ENCODE peak calls at places on chromosomes 1 and 21, in eight cellular contexts. X, E, A, B, H, S, K and F are unnamed samples.

GRCh38 chr1:214857716-214858115 is 224.8 kb upstream of the KCNK2 start:
- DNase-seq in E (no peak), X (no peak), K (no peak), H (no peak), B (no peak), S (no peak), A (no peak), F (no peak)

GRCh38 chr1:12769976-12770505 is 3.5 kb upstream of the PRAMEF12 start:
- DNase-seq in B (no peak), A (no peak), S (no peak), K (no peak), E (no peak), X (no peak), H (no peak), F (no peak)

GRCh38 chr1:182909578-182909977 is 43.4 kb downstream of the SHCBP1L start:
- DNase-seq in X (no peak), B (no peak), A (no peak), S (no peak), H (no peak), K (no peak), E (no peak), F (no peak)

GRCh38 chr1:17520041-17520440 is 19.5 kb upstream of the ARHGEF10L start:
- DNase-seq in B (peak; percentile 92), A (peak; percentile 83), K (no peak), S (no peak), H (peak; percentile 90), E (no peak), X (no peak), F (no peak)

GRCh38 chr1:163162281-163162937 is 40.3 kb downstream of the RGS5 start:
- DNase-seq in K (no peak), H (no peak), X (no peak), A (no peak), S (peak; percentile 70), B (no peak), E (no peak), F (no peak)

GRCh38 chr1:205792481-205792881 is 17.2 kb upstream of the RAB29 start:
- DNase-seq in A (no peak), B (no peak), X (no peak), E (no peak), S (no peak), H (no peak), K (no peak), F (no peak)

GRCh38 chr1:38284953-38285352 is 238.4 kb upstream of the POU3F1 start:
- DNase-seq in S (no peak), H (no peak), K (no peak), X (no peak), B (no peak), A (no peak), E (no peak), F (no peak)

GRCh38 chr1:224429616-224430015 is 5.0 kb downstream of the WDR26 start:
- DNase-seq in A (no peak), X (no peak), K (no peak), E (no peak), H (no peak), S (no peak), B (no peak), F (no peak)

GRCh38 chr1:165827199-165828102 is at the start of gene UCK2:
- DNase-seq in A (peak; percentile 77), K (peak; percentile 87), H (peak; percentile 87), X (peak; percentile 85), S (peak; percentile 76), B (peak; percentile 85), E (peak; percentile 87), F (peak; percentile 64)
- TF ChIP-seq POLR2A in A (no peak), K (peak; percentile 73), H (peak; percentile 68), X (no peak), S (peak; percentile 91), B (peak; percentile 78), E (no peak), F (peak; percentile 32)

DNA sequence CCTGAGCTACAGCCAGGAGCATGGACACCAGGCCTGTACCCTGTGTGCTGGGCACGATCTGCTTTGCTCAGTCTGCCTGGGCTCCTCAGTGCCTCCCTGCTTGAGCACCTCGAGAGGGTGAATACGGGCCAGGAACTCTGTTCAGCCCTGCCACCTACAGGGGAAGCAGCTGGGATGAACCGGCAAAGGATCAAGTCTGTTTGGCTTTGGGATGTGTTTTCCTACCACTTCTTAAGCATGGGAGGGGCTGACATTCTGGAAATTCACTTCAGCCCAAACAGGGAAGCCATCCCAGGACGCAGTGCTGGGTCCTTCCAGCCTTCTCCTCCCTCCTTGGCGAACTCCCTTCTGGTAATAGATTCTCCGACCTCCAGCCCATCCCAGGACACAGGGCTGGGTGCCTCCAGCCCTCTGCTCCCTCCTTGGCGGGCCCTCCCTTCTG is 55.8 kb upstream of the SELENON start:
- DNase-seq in H (peak; percentile 61), K (peak; percentile 39), X (peak; percentile 87), B (peak; percentile 66), S (peak; percentile 53), E (peak; percentile 93), A (peak; percentile 63), F (peak; percentile 80)
- H3K4me3 ChIP-seq in H (no peak overlapping the region), K (no peak overlapping the region), X (no peak overlapping the region), B (no peak overlapping the region), S (no peak overlapping the region), E (no peak overlapping the region), A (no peak overlapping the region), F (no peak overlapping the region)

GRCh38 chr1:109620890-109621289 is 1.3 kb downstream of the AMPD2 start:
- DNase-seq in E (peak; percentile 95), B (peak; percentile 89), S (peak; percentile 95), K (peak; percentile 87), X (peak; percentile 96), A (peak; percentile 81), H (peak; percentile 94), F (peak; percentile 91)

GRCh38 chr1:109618614-109619404 is 607 bp downstream of the GNAT2 start:
- DNase-seq in K (no peak), E (no peak), A (no peak), H (no peak), B (no peak), S (no peak), X (no peak), F (no peak)

GRCh38 chr1:109619655-109620395 is at the start of gene AMPD2:
- DNase-seq in S (peak; percentile 89), K (peak; percentile 74), E (peak; percentile 90), A (peak; percentile 71), H (peak; percentile 85), B (peak; percentile 86), X (peak; percentile 84), F (peak; percentile 83)

GRCh38 chr1:109620396-109620817 is 770 bp downstream of the AMPD2 start:
- DNase-seq in H (peak; percentile 44), S (peak; percentile 62), E (peak; percentile 77), A (no peak), K (peak; percentile 37), X (no peak), B (no peak), F (peak; percentile 49)

GRCh38 chr1:109619405-109619654 is at the start of gene GNAT2:
- DNase-seq in K (no peak), S (no peak), X (no peak), A (no peak), H (no peak), E (no peak), B (no peak), F (no peak)
- TF ChIP-seq POLR2A in K (no peak), S (peak; percentile 64), X (no peak), A (no peak), H (no peak), E (no peak), B (no peak), F (no peak)

DNA sequence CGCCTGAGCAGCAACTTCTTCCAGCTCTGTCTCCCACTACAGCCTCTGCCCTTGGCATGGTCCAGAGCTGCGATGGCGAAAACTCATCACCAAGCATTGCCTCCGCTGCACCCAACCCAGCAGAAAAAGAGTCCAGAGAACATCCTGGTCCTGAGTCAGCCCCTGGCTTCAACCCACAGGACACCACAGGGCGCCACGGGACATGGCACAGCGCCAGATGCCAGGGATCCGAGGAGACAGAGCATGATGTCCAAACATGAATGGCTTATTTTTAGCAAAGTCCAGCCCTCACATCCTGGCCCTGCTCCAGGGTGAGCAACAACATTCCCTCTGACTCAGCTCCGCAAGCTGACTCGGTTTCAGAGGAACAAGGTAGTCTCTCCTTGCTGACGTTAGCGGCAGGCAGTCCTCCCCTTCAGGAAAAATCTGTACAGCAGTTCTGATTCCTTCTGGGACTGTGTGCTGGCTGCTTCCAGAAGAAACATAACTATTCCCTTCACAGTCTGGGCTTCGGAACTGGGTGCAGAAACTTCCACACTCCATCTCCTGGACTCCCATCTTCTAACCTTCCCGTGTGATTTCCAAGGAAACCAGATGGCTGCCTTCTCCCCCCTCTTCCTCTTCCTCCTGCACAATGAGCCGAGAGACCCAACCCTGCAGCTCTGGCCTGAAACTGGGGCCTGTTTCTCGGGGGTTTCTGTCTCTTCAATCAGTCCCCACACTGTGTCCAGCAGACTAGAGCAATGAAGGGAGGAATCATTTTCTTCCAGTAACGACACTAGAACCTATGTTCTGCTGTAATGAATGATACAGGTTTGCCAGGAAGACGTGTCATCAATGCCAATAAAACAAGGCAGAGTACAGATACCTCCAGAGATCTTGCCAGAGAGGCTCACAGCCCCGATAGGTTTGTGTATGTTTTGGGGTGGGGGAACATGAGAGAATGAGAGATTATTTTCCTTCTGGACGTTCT is 131.2 kb downstream of the TOMM20 start:
- DNase-seq in K (peak; percentile 99), B (peak; percentile 98), A (peak; percentile 100), H (peak; percentile 95), E (peak; percentile 100), S (peak; percentile 99), X (peak; percentile 99), F (peak; percentile 99)
- H3K4me3 ChIP-seq in K (no peak overlapping the region), B (no peak overlapping the region), A (no peak overlapping the region), H (no peak overlapping the region), E (no peak overlapping the region), S (no peak overlapping the region), X (no peak overlapping the region), F (no peak overlapping the region)

GRCh38 chr21:33543505-33544129 is 779 bp downstream of the SON start:
- DNase-seq in X (no peak), A (peak; percentile 71), B (peak; percentile 60), K (no peak), S (no peak), E (peak; percentile 81), H (peak; percentile 78), F (peak; percentile 71)

GRCh38 chr21:33542640-33543504 is at the start of gene SON:
- DNase-seq in B (peak; percentile 99), X (peak; percentile 100), A (peak; percentile 99), S (peak; percentile 98), H (peak; percentile 99), K (peak; percentile 97), E (peak; percentile 100), F (peak; percentile 99)

GRCh38 chr21:33540711-33541104 is 1.2 kb downstream of the GART start:
- DNase-seq in H (no peak), A (no peak), E (no peak), X (no peak), S (no peak), B (no peak), K (no peak), F (no peak)

GRCh38 chr21:33541105-33541711 is 709 bp downstream of the GART start:
- DNase-seq in A (no peak), E (no peak), X (no peak), B (no peak), K (peak; percentile 40), S (peak; percentile 39), H (no peak), F (no peak)

GRCh38 chr21:33541756-33542639 is at the start of gene GART:
- DNase-seq in H (peak; percentile 88), A (peak; percentile 81), S (peak; percentile 65), X (peak; percentile 89), E (peak; percentile 89), K (peak; percentile 77), B (peak; percentile 81), F (peak; percentile 74)
- TF ChIP-seq POLR2A in H (no peak), A (peak; percentile 81), S (peak; percentile 71), X (no peak), E (peak; percentile 93), K (peak; percentile 71), B (no peak), F (peak; percentile 31)